ENCODE peak calls at places on chromosomes 1 and 21, in six cellular contexts. B, M, O, L, V and E are unnamed samples.
A peak's percentile ranks its signal among the peaks of the same experiment; 100 is the strongest.

GRCh38 chr1:176949033-176949662 is 215.4 kb downstream of the ASTN1 start:
- DNase-seq in B (no peak), M (peak; percentile 12), O (peak; percentile 46), L (peak; percentile 8), V (peak; percentile 71), E (no peak)

GRCh38 chr1:22418852-22419480 is 32.7 kb upstream of the ZBTB40 start:
- DNase-seq in B (no peak), M (no peak), O (no peak), L (no peak), V (no peak), E (no peak)

GRCh38 chr1:226210571-226211176 is 12.8 kb upstream of the MIXL1 start:
- DNase-seq in B (no peak), M (no peak), O (no peak), L (no peak), V (no peak), E (no peak)

GRCh38 chr1:92653605-92654381 is 131.1 kb downstream of the EVI5 start:
- DNase-seq in B (no peak), M (no peak), O (no peak), L (no peak), V (no peak), E (no peak)

GRCh38 chr21:41622201-41622600 is 114.2 kb upstream of the TMPRSS2 start:
- DNase-seq in B (no peak), M (no peak), O (no peak), L (no peak), V (no peak), E (no peak)

GRCh38 chr21:28642891-28643290 is 349.8 kb downstream of the LTN1 start:
- DNase-seq in B (no peak), M (no peak), O (no peak), L (no peak), V (no peak), E (no peak)

GRCh38 chr1:118486213-118486612 is 301.2 kb upstream of the SPAG17 start:
- DNase-seq in B (no peak), M (no peak), O (no peak), L (no peak), V (no peak), E (no peak)

GRCh38 chr21:15211491-15212133 is 146.8 kb upstream of the NRIP1 start:
- DNase-seq in B (no peak), M (no peak), O (no peak), L (no peak), V (peak; percentile 97), E (no peak)

GRCh38 chr1:193115629-193116227 is 6.1 kb upstream of the CDC73 start:
- DNase-seq in B (no peak), M (no peak), O (no peak), L (no peak), V (peak; percentile 87), E (peak; percentile 35)

GRCh38 chr1:25675729-25676476 is 59.3 kb downstream of the MAN1C1 start:
- DNase-seq in B (peak; percentile 76), M (peak; percentile 70), O (peak; percentile 86), L (peak; percentile 63), V (no peak), E (no peak)

GRCh38 chr1:32893198-32894018 is 7.1 kb downstream of the HPCA start:
- DNase-seq in B (peak; percentile 74), M (no peak), O (peak; percentile 79), L (no peak), V (no peak), E (peak; percentile 71)

GRCh38 chr1:23801338-23801748 is 789 bp upstream of the GALE start:
- DNase-seq in B (peak; percentile 84), M (no peak), O (no peak), L (no peak), V (no peak), E (no peak)

GRCh38 chr1:185670187-185670627 is 64.0 kb upstream of the HMCN1 start:
- DNase-seq in B (no peak), M (no peak), O (peak; percentile 67), L (no peak), V (no peak), E (peak; percentile 27)

GRCh38 chr1:72284084-72284397 is 1.7 kb upstream of the NEGR1 start:
- DNase-seq in B (no peak), M (no peak), O (no peak), L (no peak), V (no peak), E (no peak)

GRCh38 chr1:197776348-197777082 is 1.2 kb upstream of the DENND1B start:
- DNase-seq in B (no peak), M (no peak), O (no peak), L (no peak), V (no peak), E (no peak)

GRCh38 chr1:159854101-159854692 is 8.3 kb downstream of the VSIG8 start:
- DNase-seq in B (peak; percentile 87), M (no peak), O (peak; percentile 90), L (no peak), V (no peak), E (peak; percentile 83)
- TF ChIP-seq POLR2A in B (peak; percentile 33), M (no peak), O (no peak), L (no peak), V (no peak), E (no peak)

GRCh38 chr1:241275226-241275625 is 81.8 kb downstream of the RGS7 start:
- DNase-seq in B (no peak), M (no peak), O (no peak), L (no peak), V (no peak), E (no peak)
- TF ChIP-seq POLR2A in B (no peak), M (no peak), O (no peak), L (no peak), V (no peak), E (no peak)

GRCh38 chr1:153546796-153547559 is 1.4 kb upstream of the S100A4 start:
- DNase-seq in B (peak; percentile 68), M (no peak), O (no peak), L (no peak), V (no peak), E (no peak)

GRCh38 chr1:153544453-153545066 is 1.0 kb downstream of the S100A4 start:
- DNase-seq in B (no peak), M (no peak), O (no peak), L (no peak), V (no peak), E (no peak)

GRCh38 chr1:153543738-153544135 is 1.9 kb downstream of the S100A4 start:
- DNase-seq in B (peak; percentile 34), M (no peak), O (no peak), L (no peak), V (no peak), E (no peak)

GRCh38 chr1:153546371-153546770 is 765 bp upstream of the S100A4 start:
- DNase-seq in B (peak; percentile 67), M (no peak), O (no peak), L (no peak), V (no peak), E (peak; percentile 15)

GRCh38 chr1:153545067-153546055 is at the start of gene S100A4:
- DNase-seq in B (peak; percentile 93), M (peak; percentile 61), O (peak; percentile 98), L (peak; percentile 66), V (peak; percentile 93), E (peak; percentile 79)
- TF ChIP-seq POLR2A in B (peak; percentile 27), M (no peak), O (peak; percentile 61), L (no peak), V (peak; percentile 82), E (no peak)

GRCh38 chr1:207848234-207848633 is 62.7 kb downstream of the CD34 start:
- DNase-seq in B (peak; percentile 91), M (no peak), O (peak; percentile 91), L (no peak), V (peak; percentile 76), E (no peak)
- TF ChIP-seq POLR2A in B (peak; percentile 24), M (no peak), O (peak; percentile 33), L (no peak), V (no peak), E (no peak)

DNA sequence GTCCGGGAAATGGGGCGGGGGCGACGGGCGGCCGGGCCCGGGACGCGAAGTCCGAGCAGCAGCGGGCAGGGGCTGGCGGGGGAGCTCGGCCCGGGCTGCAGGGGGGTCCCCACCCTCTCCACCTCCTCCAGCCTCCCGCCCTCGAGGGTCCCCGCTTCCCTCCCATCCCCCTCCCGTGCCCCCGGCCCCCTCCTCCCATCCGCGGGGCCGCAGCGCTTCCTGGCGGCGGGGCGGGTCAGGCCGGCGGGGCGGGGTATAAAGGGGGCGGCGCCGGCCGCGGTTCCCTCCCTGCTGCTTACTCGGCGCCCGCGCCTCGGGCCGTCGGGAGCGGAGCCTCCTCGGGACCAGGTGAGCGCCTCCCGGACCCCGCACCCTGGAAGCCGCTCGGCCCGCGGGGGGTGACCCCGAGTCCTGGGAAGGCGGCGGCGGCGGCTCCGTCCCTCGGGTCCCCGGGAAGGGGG is at the start of gene COL6A2:
- DNase-seq in B (peak; percentile 83), M (peak; percentile 30), O (peak; percentile 62), L (peak; percentile 44), V (no peak), E (peak; percentile 85)
- TF ChIP-seq POLR2A in B (peak; percentile 30), M (no peak), O (peak; percentile 27), L (no peak), V (no peak), E (peak; percentile 85)

DNA sequence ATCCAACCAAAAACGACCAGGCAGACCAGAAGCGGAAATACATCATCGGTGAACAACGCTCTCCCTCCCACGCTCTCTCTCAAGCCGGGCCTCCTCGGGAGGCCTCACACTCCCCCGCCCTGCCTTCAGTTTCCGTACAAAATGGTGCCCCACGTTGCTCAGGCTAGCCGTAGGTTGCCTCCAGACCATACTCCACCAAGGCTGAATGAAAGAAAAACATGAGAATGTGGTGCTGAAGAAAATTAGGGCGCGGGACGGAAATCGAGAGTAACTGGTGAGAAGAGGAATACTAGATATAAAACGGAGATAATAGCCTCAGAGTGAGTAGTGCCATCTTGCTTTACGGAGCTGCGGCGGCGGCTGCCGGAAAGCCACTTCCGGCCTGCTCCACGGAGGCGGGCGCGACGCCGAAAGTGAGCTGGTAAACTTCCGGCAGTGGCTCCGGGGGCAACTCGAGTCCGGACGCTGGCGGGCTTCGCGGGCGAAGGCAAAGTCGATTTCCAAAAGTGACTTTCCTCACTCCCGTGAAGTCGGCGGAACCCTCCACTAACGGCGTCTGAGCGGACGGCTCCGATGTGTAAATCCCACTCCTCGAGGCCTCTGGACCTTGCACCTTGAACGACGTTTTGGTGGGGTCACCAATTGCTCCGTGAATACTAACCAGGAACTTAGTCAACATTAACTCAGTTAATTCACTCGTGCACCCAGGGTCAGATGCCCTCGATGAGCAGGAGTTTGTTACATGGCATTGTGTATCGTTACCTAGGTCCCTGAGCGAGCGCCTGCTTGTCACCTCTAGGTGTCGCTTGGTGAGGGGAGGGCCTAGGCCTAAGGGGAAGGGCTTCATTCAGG is at the start of gene SH3BP5L:
- DNase-seq in B (peak; percentile 98), M (peak; percentile 93), O (peak; percentile 96), L (peak; percentile 93), V (peak; percentile 93), E (peak; percentile 91)
- TF ChIP-seq POLR2A in B (peak; percentile 79), M (peak; percentile 4), O (peak; percentile 74), L (no peak), V (peak; percentile 79), E (peak; percentile 92)

GRCh38 chr1:112722601-112723510 is 7.7 kb upstream of the PPM1J start:
- DNase-seq in B (no peak), M (no peak), O (no peak), L (no peak), V (no peak), E (peak; percentile 65)
- TF ChIP-seq POLR2A in B (no peak), M (no peak), O (no peak), L (no peak), V (no peak), E (no peak)